ENCODE peak calls at places on chromosomes 6 and 20, in six cellular contexts. P is sigmoid colon; L is CD8-positive, alpha-beta T cell; Q is tibial artery; Y is testis; W is hepatocyte. V is an unnamed sample.

GRCh38 chr6:111669326-111669725 is 63.6 kb upstream of the TRAF3IP2 start:
- DNase-seq in Q (no peak), L (no peak), W (no peak), Y (no peak), P (no peak), V (no peak)

GRCh38 chr6:160306284-160306683 is 41.9 kb upstream of the SLC22A3 start:
- DNase-seq in Y (no peak), L (no peak), W (no peak), Q (no peak), P (peak), V (no peak)

GRCh38 chr6:39228992-39229767 is at the start of gene KCNK5:
- DNase-seq in L (peak), W (peak), Y (peak), P (peak), Q (peak), V (peak)

GRCh38 chr6:50549460-50549859 is 163.9 kb upstream of the TFAP2D start:
- DNase-seq in Q (no peak), Y (no peak), P (no peak), L (no peak), W (no peak), V (no peak)

GRCh38 chr6:49662231-49662876 is 25.7 kb upstream of the RHAG start:
- DNase-seq in P (no peak), W (no peak), Y (no peak), Q (no peak), L (no peak), V (no peak)

GRCh38 chr20:24960302-24960801 is 11.3 kb downstream of the CST7 start:
- DNase-seq in W (no peak), L (no peak), P (peak), Y (no peak), Q (peak), V (no peak)

GRCh38 chr6:163626073-163626867 is 211.8 kb downstream of the QKI start:
- DNase-seq in P (no peak), Q (peak), L (no peak), Y (no peak), W (no peak), V (no peak)

GRCh38 chr20:15487030-15487429 is 1086.2 kb downstream of the KIF16B start:
- DNase-seq in Q (no peak), Y (no peak), P (no peak), L (no peak), W (no peak), V (no peak)

GRCh38 chr6:158836625-158837311 is 17.6 kb upstream of the EZR start:
- DNase-seq in P (peak), L (no peak), W (no peak), Y (no peak), Q (no peak), V (no peak)

GRCh38 chr20:64110411-64111068 is 3.2 kb upstream of the NPBWR2 start:
- DNase-seq in Q (peak), L (no peak), P (peak), Y (no peak), W (no peak), V (peak)

GRCh38 chr6:32167761-32168262 is 3.4 kb downstream of the EGFL8 start:
- DNase-seq in P (no peak), Q (no peak), W (no peak), L (no peak), Y (peak), V (no peak)

GRCh38 chr20:58233881-58234528 is 5.6 kb upstream of the ANKRD60 start:
- DNase-seq in Y (peak), L (no peak), W (no peak), P (no peak), Q (no peak), V (no peak)

GRCh38 chr6:77231438-77232305 is 231.6 kb downstream of the HTR1B start:
- DNase-seq in Q (no peak), L (no peak), W (no peak), Y (no peak), P (no peak), V (peak)

GRCh38 chr20:3749689-3750639 is 17.5 kb downstream of the HSPA12B start:
- DNase-seq in P (peak), L (no peak), Y (peak), W (peak), Q (no peak), V (peak)

GRCh38 chr20:38231786-38232130 is 28.8 kb downstream of the KIAA1755 start:
- DNase-seq in W (no peak), Y (peak), Q (no peak), L (no peak), P (peak), V (no peak)

GRCh38 chr6:111478749-111479148 is 4.3 kb downstream of the REV3L start:
- DNase-seq in W (peak), Q (no peak), L (no peak), P (no peak), Y (no peak), V (no peak)

GRCh38 chr20:25364180-25364788 is 26.4 kb downstream of the ABHD12 start:
- DNase-seq in Q (no peak), L (no peak), W (no peak), Y (no peak), P (no peak), V (no peak)

DNA sequence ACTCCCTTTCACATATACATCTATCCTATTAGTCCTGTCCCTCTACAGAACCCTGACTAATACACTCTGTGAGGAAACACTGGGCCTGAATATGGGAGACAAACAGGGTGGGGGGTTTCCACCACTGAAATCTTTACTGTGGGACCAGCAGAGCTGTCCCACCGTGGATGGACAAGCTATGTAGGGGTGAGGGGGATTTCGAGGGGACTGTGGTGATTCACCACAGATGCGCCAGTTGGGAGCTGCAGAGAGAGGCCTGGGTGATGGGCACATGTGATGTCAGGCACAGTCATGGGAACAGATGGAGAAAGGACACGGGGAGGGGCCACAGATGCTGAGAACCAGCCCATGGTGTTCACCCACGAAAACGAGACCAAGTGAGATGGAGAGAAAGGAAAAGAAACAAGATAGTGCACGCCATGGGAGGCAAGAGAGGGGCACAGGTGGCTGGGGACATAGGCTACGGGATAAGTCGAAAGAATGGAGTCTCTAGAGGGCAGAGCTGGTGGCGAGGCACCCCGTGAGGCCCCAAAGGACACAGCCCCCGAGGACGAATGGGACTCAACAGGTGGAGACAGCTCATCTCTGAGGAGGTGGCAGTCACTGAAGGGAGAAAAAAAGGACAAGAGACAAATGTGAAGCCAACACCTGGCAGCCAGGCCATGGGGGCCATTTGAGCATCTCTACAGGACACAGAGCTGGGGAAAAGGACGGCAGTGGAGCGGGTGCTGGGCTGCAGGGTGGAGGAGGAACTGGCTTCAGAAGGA is 10.4 kb upstream of the RAMACL start:
- DNase-seq in L (no peak), Q (no peak), Y (no peak), W (no peak), P (no peak), V (no peak)
- H3K27ac ChIP-seq in L (no peak), Q (no peak), Y (no peak), W (no peak), P (no peak), V (peak)

GRCh38 chr6:71454083-71454482 is 165.5 kb downstream of the OGFRL1 start:
- DNase-seq in L (no peak), P (no peak), Q (no peak), W (no peak), Y (no peak), V (no peak)
- TF ChIP-seq CTCF in L (no peak), P (no peak), Q (no peak), W (no peak), Y (no peak), V (no peak)

GRCh38 chr6:53986165-53986720 is 125.0 kb upstream of the MLIP start:
- DNase-seq in P (no peak), W (peak), L (no peak), Y (peak), Q (no peak), V (no peak)
- H3K4me3 ChIP-seq in P (no peak), W (no peak), L (no peak), Y (no peak), Q (no peak), V (no peak)

DNA sequence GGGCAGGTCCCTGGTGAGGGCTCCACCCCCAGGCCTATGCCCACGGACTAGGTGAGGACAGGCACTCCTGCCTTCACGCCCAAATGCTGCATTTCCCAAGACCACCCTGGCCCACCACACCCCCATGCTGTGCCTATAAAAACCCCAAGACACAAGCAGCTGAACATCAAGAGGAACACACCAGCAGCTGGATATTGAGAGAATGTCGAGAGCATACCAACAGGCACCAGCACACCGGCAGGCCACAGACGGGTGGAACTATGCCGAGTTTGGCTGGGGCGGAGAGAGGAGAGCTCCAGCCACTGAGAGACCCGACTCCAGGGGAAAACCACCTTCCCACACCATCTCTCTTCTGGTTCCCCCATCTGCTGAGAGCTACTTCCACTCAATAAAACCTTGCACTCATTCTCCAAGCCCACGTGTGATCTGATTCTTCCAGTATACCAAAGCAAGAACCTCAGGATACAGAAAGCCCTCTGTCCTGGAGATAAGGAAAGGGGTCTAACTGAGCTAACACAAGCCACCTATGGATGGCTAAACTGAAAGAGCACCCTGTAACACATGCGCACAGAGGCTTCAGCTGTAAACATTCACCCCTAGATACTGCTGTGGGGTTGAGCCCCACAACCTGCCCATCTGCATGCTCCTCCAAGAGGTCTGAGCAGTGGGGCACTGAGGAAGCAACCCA is 316.2 kb downstream of the FOXC1 start:
- DNase-seq in P (no peak), Q (no peak), W (no peak), L (no peak), Y (no peak), V (no peak)
- H3K27ac ChIP-seq in P (no peak), Q (no peak), W (no peak), L (no peak), Y (no peak), V (no peak)

DNA sequence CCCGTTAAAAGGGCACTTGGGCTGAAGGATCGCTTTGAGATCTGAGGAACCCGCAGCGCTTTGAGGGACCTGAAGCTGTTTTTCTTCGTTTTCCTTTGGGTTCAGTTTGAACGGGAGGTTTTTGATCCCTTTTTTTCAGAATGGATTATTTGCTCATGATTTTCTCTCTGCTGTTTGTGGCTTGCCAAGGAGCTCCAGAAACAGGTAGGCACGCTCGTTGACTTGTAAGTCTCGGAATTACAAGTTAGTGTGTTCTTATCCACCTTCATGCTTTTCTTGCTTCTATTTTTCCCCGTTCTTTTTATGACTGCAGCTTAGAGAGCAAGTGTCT is 294 bp downstream of the EDN1 start:
- DNase-seq in L (no peak), Q (no peak), W (no peak), P (no peak), Y (no peak), V (no peak)
- TF ChIP-seq CTCF in L (no peak), Q (no peak), W (no peak), P (no peak), Y (no peak), V (no peak)

DNA sequence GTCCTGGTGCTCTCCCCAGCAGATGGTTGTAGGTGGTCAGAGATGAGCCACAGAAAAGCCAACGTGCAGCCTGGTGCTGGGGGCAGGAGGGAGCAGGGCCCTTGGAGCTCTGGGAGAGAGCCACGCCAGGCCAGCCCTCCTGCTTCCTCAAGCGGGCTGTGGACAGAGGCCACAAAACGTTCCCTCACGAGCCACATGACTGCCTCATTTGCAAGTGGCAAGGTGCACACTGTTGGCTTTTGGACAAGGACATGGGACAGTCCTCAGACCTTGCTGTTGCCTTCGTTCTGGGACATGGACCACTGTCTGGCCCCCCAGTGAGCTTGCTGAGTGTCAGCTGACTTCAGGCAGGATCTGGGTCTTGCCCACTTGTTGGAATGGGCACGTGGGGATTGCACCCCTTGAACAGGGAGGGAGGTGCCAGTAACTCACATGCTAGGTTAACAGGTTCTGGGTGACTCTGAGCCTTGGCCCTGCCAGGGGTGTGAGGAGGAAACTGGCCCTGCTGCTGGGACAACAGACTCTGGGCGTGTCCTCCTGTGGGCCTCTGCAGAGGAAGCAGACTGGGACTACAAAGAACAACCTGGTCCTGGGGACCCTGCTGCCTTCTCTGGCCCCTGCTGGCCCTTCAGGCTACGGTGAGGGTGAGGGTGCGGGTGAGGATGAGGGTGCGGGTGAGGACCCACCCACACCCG is 2.6 kb downstream of the SLCO4A1 start:
- DNase-seq in P (no peak), Q (no peak), Y (no peak), W (no peak), L (no peak), V (no peak)
- H3K4me3 ChIP-seq in P (no peak), Q (no peak), Y (no peak), W (no peak), L (no peak), V (no peak)

GRCh38 chr6:16486661-16487060 is 248.3 kb downstream of the GMPR start:
- DNase-seq in P (no peak), L (no peak), Q (no peak), Y (no peak), W (no peak), V (no peak)

GRCh38 chr6:16481680-16482079 is 243.3 kb downstream of the GMPR start:
- DNase-seq in L (peak), P (no peak), Q (no peak), Y (no peak), W (no peak), V (no peak)

GRCh38 chr6:16480780-16481179 is 242.4 kb downstream of the GMPR start:
- DNase-seq in L (no peak), W (no peak), P (no peak), Q (no peak), Y (no peak), V (no peak)

GRCh38 chr6:16483315-16483875 is 245.0 kb downstream of the GMPR start:
- DNase-seq in W (no peak), P (no peak), L (no peak), Y (no peak), Q (no peak), V (no peak)

GRCh38 chr6:16482702-16483314 is 244.4 kb downstream of the GMPR start:
- DNase-seq in Q (no peak), Y (no peak), P (no peak), W (no peak), L (no peak), V (no peak)
- H3K27ac ChIP-seq in Q (no peak), Y (no peak), P (no peak), W (no peak), L (peak), V (no peak)

GRCh38 chr6:64732888-64733287 is 974.1 kb downstream of the EYS start:
- DNase-seq in W (no peak), P (no peak), Y (no peak), L (no peak), Q (no peak), V (no peak)

GRCh38 chr6:64737418-64737817 is 969.6 kb downstream of the EYS start:
- DNase-seq in Q (no peak), L (no peak), P (no peak), W (no peak), Y (no peak), V (no peak)

GRCh38 chr6:64733433-64733832 is 973.6 kb downstream of the EYS start:
- DNase-seq in Y (no peak), P (no peak), Q (no peak), W (no peak), L (no peak), V (no peak)

DNA sequence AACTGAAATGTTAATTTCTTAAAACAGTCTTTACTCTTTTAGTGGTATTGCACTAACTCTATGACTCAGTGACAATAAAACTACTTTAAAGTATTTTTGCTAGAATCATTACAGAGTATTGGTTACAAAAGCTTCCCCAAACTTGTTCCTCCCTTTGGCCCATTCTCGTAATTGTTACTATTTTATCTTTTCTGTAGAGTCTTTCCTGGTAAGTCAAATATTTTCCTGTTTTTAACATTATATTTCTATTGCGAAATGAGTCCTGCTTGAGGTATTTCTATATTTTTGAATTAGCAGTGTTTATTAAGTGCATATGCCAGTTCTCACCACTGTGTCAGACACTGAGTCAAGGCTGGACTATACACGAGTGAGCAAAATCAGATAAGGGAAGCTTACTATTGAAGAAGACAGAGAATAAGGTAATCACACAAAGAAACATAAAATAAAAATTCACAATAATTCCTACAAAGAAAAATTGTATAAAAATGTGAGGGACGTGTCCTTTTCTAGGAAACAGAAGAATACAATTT is 970.5 kb downstream of the EYS start:
- DNase-seq in W (no peak), Q (no peak), Y (no peak), P (no peak), L (no peak), V (no peak)
- TF ChIP-seq CTCF in W (no peak), Q (no peak), Y (no peak), P (no peak), L (no peak), V (no peak)

GRCh38 chr6:168100011-168100802 is 21.2 kb upstream of the FRMD1 start:
- DNase-seq in P (no peak), Y (no peak), W (no peak), L (no peak), Q (no peak), V (peak)

GRCh38 chr6:168103036-168103830 is 24.2 kb upstream of the FRMD1 start:
- DNase-seq in W (no peak), Y (no peak), P (no peak), Q (no peak), L (no peak), V (no peak)

GRCh38 chr6:168101201-168102092 is 22.4 kb upstream of the FRMD1 start:
- DNase-seq in W (no peak), Y (no peak), P (no peak), Q (no peak), L (no peak), V (peak)

GRCh38 chr6:168100803-168101095 is 21.7 kb upstream of the FRMD1 start:
- DNase-seq in Q (no peak), P (no peak), L (no peak), Y (no peak), W (no peak), V (no peak)

DNA sequence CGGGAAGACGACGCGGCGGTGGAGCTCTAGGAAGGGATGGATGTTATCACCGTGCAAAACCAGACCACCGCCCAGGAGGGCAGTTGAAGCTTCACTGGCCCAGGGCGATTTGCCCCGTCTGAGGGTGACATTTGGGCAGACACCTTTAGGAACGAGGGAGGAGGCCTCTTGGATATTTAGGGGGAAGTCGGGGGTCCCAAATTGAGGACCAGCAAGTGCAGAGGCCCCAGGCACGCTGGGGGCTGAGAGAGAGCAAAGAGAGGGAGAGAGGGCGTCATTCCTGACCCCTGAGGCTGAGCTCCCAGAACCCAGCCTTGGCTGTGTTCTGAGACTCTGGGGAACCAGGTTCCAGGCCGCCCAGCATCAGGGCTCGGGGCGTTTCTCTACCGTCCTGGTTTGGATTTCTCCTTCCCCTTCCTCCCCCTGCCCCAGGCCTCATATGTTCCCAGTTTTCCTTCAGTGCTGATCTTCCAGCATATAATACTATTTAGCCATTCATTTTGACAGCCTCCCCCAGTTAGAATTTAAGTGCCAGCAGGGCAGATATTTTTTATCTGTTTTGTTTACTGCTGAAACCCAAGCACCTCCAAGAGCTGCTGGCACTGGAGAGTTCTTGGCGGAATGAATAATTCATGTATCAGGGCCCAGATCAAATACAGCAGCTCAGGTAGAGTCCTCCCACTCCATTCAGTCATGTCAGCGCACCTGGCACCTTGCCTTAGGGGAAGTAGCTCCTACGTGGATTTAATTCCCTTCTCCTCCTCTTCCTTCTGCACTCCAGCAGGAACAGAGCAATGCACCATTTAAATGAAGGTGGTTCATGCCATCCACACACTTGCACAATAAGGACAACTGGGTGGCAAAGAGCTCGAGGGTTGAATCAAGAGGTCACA is 23.3 kb upstream of the FRMD1 start:
- DNase-seq in P (no peak), Y (no peak), Q (no peak), W (no peak), L (no peak), V (no peak)
- H3K4me3 ChIP-seq in P (no peak), Y (no peak), Q (no peak), W (no peak), L (no peak), V (no peak)

GRCh38 chr6:37820713-37821069 is 1.2 kb downstream of the ZFAND3 start:
- DNase-seq in Q (no peak), W (peak), L (no peak), P (no peak), Y (no peak), V (no peak)
- H3K27ac ChIP-seq in Q (peak), W (peak), L (no peak), P (peak), Y (peak), V (peak)